ENCODE peak calls at places on chromosomes 2 and 18, in six cellular contexts. C is stimulated activated CD4-positive, alpha-beta T cell treated with anti-CD3 and anti-CD28 coated beads, Interleukin-1b, Interleukin-23, amount 100 ng/mL, for 1 hour; I is BE2C; M is NCI-H1694 treated with DMSO at 0.1 percent for 48 hours; H is globus pallidus; Z is left colon. O is an unnamed sample.

GRCh38 chr2:40242315-40242714 is 209.6 kb downstream of the SLC8A1 start:
- DNase-seq in C (no peak), I (no peak), M (no peak), H (no peak), Z (no peak), O (peak; percentile 93)

GRCh38 chr2:3692375-3692774 is 11.0 kb upstream of the DCDC2C start:
- DNase-seq in C (no peak), I (no peak), M (peak; percentile 83), H (no peak), Z (no peak), O (no peak)

GRCh38 chr2:65315042-65315441 is 87.4 kb downstream of the ACTR2 start:
- DNase-seq in C (no peak), I (no peak), M (no peak), H (no peak), Z (no peak), O (no peak)

GRCh38 chr18:59266459-59266858 is 6.8 kb downstream of the RAX start:
- DNase-seq in C (no peak), I (no peak), M (no peak), H (no peak), Z (no peak), O (no peak)

GRCh38 chr2:174535757-174536703 is 49.2 kb upstream of the GPR155 start:
- DNase-seq in C (no peak), I (peak; percentile 80), M (no peak), H (no peak), Z (no peak), O (peak; percentile 81)

GRCh38 chr18:42929857-42930256 is 185.6 kb downstream of the RIT2 start:
- DNase-seq in C (no peak), I (no peak), M (no peak), H (no peak), Z (no peak), O (no peak)

GRCh38 chr2:16206191-16206944 is 266.0 kb downstream of the MYCN start:
- DNase-seq in C (no peak), I (peak; percentile 97), M (no peak), H (no peak), Z (no peak), O (no peak)

GRCh38 chr2:222903234-222904220 is 42.7 kb downstream of the ACSL3 start:
- DNase-seq in C (no peak), I (peak; percentile 49), M (peak; percentile 55), H (peak; percentile 48), Z (peak; percentile 25), O (peak; percentile 3)

GRCh38 chr18:13993730-13994129 is 78.4 kb upstream of the MC2R start:
- DNase-seq in C (no peak), I (no peak), M (no peak), H (peak; percentile 56), Z (no peak), O (no peak)

GRCh38 chr2:157733263-157733662 is 104.6 kb upstream of the ACVR1C start:
- DNase-seq in C (no peak), I (no peak), M (no peak), H (no peak), Z (no peak), O (no peak)

O was measured in DMS153.